ENCODE peak calls at places on chromosome 18, in four cellular contexts. O is GM12878, C is body of pancreas, K is endothelial cell of umbilical vein. S is an unnamed sample.

GRCh38 chr18:79526468-79527460 is 131.0 kb downstream of the NFATC1 start:
- DNase-seq in C (no peak), K (peak; percentile 18), O (no peak), S (peak; percentile 58)

GRCh38 chr18:56952026-56952425 is 194.9 kb upstream of the BOD1L2 start:
- DNase-seq in O (no peak), C (no peak), K (no peak), S (no peak)

GRCh38 chr18:50973367-50974126 is 5.7 kb downstream of the ELAC1 start:
- DNase-seq in C (no peak), K (no peak), O (no peak), S (peak; percentile 54)

GRCh38 chr18:77005651-77006195 is 126.9 kb downstream of the MBP start:
- DNase-seq in K (no peak), O (no peak), C (no peak), S (no peak)

GRCh38 chr18:61322265-61322873 is 10.9 kb upstream of the CDH20 start:
- DNase-seq in O (no peak), K (peak; percentile 53), C (peak; percentile 38), S (peak; percentile 55)

GRCh38 chr18:74682141-74682997 is 84.7 kb downstream of the ZNF407 start:
- DNase-seq in K (no peak), O (no peak), C (no peak), S (no peak)

GRCh38 chr18:70523798-70524182 is 234.9 kb downstream of the SOCS6 start:
- DNase-seq in O (no peak), C (no peak), K (no peak), S (no peak)

GRCh38 chr18:21815101-21815500 is 74.5 kb downstream of the MIB1 start:
- DNase-seq in O (no peak), C (no peak), K (no peak), S (no peak)

GRCh38 chr18:79919089-79919488 is 32.4 kb downstream of the SLC66A2 start:
- DNase-seq in O (no peak), C (no peak), K (no peak), S (no peak)

GRCh38 chr18:40524881-40525280 is 1430.2 kb upstream of the PIK3C3 start:
- DNase-seq in K (no peak), O (no peak), C (no peak), S (no peak)

GRCh38 chr18:40534748-40535147 is 1420.3 kb upstream of the PIK3C3 start:
- DNase-seq in O (no peak), C (no peak), K (no peak), S (no peak)

GRCh38 chr18:40531061-40531460 is 1424.0 kb upstream of the PIK3C3 start:
- DNase-seq in O (no peak), C (no peak), K (no peak), S (no peak)

GRCh38 chr18:40529478-40529877 is 1425.6 kb upstream of the PIK3C3 start:
- DNase-seq in C (no peak), O (no peak), K (peak; percentile 1), S (no peak)
- TF ChIP-seq CTCF in C (no peak), O (no peak), K (no peak), S (no peak)

GRCh38 chr18:24397694-24398365 is at the start of gene OSBPL1A:
- DNase-seq in O (no peak), C (peak; percentile 95), K (peak; percentile 95), S (peak; percentile 97)
- TF ChIP-seq POLR2A in O (peak; percentile 44), C (peak; percentile 75), K (peak; percentile 83), S (peak; percentile 77)

DNA sequence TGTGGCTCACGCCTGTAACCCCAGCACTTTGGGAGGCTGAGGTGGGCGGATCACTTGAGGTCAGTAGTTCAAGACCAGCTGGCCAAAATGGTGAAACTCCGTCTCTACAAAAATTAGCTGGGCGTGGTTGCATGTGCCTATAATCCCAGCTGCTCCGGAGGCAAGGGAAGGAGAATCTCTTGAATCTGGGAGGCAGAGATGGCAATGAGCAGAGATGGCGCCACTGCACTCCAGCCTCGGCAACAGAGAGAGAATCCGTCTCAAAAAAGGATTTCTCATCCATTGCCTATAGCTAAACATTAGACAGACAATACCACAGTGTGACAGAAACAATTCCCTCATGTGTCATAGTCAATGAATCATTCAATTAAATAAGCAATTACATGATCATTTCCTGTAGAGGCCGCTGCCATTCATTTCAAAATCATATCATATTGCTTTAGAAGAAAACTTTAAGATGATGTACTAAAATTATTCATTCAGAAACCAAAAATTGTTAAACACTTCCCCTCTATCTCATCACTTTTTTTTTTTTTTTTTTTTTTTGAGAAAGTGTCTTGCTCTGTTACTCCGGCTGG is 69.5 kb upstream of the TGIF1 start:
- DNase-seq in C (no peak), K (peak; percentile 19), O (no peak), S (no peak)
- TF ChIP-seq CTCF in C (no peak), K (no peak), O (no peak), S (no peak)

GRCh38 chr18:8703181-8703638 is 2.1 kb upstream of the MTCL1 start:
- DNase-seq in C (no peak), K (no peak), O (no peak), S (no peak)

GRCh38 chr18:8705941-8706544 is 687 bp downstream of the MTCL1 start:
- DNase-seq in C (peak; percentile 31), K (peak; percentile 20), O (no peak), S (peak; percentile 49)

GRCh38 chr18:8705280-8705940 is at the start of gene MTCL1:
- DNase-seq in K (peak; percentile 51), O (no peak), C (peak; percentile 39), S (peak; percentile 52)

GRCh38 chr18:8703781-8704301 is 1.5 kb upstream of the MTCL1 start:
- DNase-seq in C (peak; percentile 30), O (no peak), K (no peak), S (no peak)

DNA sequence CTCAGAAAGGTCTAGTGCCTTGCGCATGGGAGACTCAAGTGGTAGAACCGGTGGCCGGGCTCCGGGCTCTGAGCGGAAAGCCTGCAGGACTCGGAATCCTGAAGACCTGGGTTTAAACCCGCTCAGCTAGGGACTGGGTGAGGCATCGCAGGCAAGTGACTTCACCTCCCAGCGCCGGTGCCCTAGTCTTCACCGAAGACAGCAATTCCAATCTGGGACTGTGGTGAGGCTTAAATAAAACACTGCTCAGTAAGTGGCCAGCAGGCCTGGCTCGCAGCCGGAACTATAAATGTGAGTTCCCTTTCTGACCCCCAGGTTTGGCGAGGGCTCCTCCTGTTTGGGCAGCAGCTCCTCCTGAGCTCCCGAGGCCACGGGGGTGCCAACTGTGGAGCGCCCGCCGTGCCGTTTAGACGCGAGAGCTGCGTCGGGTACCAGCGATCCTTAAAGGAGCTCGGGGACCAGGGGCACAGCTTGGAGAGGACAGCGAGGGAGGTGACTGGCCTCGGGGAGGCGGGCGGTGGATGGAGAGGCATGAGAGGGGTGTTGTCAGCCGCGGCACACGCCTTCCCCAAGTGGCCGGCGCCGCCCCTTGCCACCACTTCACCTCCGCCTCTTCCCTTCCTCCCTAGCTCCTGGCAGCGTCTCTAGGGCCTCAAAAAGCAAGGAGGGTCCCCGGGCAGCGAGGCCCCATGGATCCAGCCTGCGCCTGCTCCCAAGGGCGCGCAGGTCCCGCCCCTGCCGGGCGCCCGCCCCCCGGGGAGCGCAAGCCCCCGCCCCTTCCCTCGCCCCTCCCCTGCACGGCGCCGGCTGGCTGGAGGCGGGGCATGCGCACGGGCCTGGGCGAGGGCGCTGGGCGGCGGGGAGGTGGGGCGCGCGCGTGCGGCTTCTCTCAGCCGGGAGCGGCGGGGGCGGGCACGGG is 736 bp upstream of the MTCL1 start:
- DNase-seq in C (peak; percentile 90), O (no peak), K (peak; percentile 87), S (peak; percentile 95)
- TF ChIP-seq POLR2A in C (peak; percentile 68), O (no peak), K (peak; percentile 41), S (peak; percentile 58)

GRCh38 chr18:47755102-47755456 is 175.4 kb downstream of the SMAD2 start:
- DNase-seq in C (no peak), K (no peak), O (no peak), S (no peak)

GRCh38 chr18:47752796-47753645 is 177.4 kb downstream of the SMAD2 start:
- DNase-seq in C (no peak), O (no peak), K (no peak), S (no peak)

GRCh38 chr18:47756364-47757016 is 174.0 kb downstream of the SMAD2 start:
- DNase-seq in O (no peak), C (peak; percentile 69), K (peak; percentile 62), S (peak; percentile 68)

GRCh38 chr18:47754311-47755101 is 176.0 kb downstream of the SMAD2 start:
- DNase-seq in K (peak; percentile 21), O (no peak), C (peak; percentile 37), S (peak; percentile 44)

GRCh38 chr18:47758000-47758399 is 172.5 kb downstream of the SMAD2 start:
- DNase-seq in C (no peak), O (no peak), K (peak; percentile 16), S (no peak)
- TF ChIP-seq CTCF in C (no peak), O (no peak), K (peak; percentile 35), S (peak; percentile 40)

DNA sequence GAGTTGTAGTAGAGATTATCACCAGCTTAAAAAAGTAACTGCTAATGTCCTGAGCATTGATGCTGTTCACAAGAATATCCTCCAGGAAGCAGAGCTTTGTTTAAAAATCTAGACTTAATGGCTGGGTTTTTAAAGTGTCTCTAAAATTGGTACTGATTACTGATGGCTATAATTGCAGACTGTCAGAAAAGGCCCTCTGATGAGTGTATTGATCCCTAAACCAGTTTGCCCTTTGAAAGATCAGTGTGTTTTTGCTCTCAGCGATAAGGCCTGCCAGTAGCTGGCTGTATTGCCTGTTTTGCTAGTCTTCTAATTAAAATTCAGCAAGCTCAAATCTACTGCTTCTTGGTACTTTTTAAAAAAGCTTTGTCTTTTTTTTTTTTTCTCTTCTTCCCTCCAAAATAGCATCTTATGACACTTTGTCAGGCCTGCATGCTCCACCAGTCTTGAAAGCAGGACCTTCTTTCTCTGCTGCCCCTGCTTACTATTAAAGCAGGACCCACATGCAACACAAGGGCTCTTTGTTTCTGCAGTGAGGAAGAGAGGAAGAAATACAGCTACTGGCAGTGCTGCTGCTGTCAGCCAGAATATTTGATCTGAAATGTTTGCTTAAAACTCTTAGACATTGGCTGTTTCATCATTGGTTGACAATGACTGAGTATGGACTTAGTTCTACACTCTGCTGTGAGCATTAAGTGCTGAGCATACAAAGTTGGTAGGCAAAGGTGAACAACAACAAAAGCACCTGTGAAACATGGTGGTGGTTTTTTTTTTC is 1.8 kb downstream of the SEC11C start:
- DNase-seq in C (no peak), K (no peak), O (no peak), S (no peak)
- TF ChIP-seq POLR2A in C (no peak), K (no peak), O (no peak), S (peak; percentile 31)